ENCODE peak calls at places on chromosomes 1 and 21, in nine cellular contexts. K is activated CD8-positive, alpha-beta memory T cell treated with anti-CD3 and anti-CD28 coated beads for 4 hours; P is osteoblast; Y is CD8-positive, alpha-beta memory T cell; U is activated CD4-positive, alpha-beta T cell treated with anti-CD3 and anti-CD28 coated beads for 24 hours; A is T-helper 2 cell; S is stimulated activated CD4-positive, alpha-beta T cell treated with anti-CD3 and anti-CD28 coated beads, TNF-alpha, amount 100 ng/mL, for 1 hour; H is epithelial cell of esophagus; E is choroid plexus epithelial cell. Q is an unnamed sample.

GRCh38 chr1:20792177-20792576 is 5.1 kb upstream of the HP1BP3 start:
- DNase-seq in Y (no peak), K (no peak), H (no peak), E (peak), U (no peak), S (no peak), A (no peak), P (peak), Q (no peak)

GRCh38 chr1:31576743-31577455 is 584 bp downstream of the TINAGL1 start:
- DNase-seq in H (no peak), A (no peak), S (no peak), U (no peak), Y (no peak), K (no peak), E (no peak), P (peak), Q (no peak)

GRCh38 chr1:84698151-84698651 is 7.9 kb upstream of the SSX2IP start:
- DNase-seq in H (peak), E (peak), U (no peak), K (no peak), A (no peak), Y (no peak), P (peak), S (no peak), Q (no peak)

GRCh38 chr1:198771562-198772153 is 132.8 kb downstream of the PTPRC start:
- DNase-seq in S (no peak), Y (no peak), A (no peak), K (no peak), U (no peak), P (no peak), E (peak), H (peak), Q (peak)

GRCh38 chr1:178407662-178408061 is 89.1 kb downstream of the CLEC20A start:
- DNase-seq in H (no peak), S (no peak), E (no peak), P (no peak), Y (no peak), A (no peak), K (no peak), U (no peak), Q (no peak)

GRCh38 chr1:246117066-246117791 is 389.9 kb downstream of the SMYD3 start:
- DNase-seq in P (peak), U (peak), Y (peak), S (no peak), K (no peak), A (no peak), H (peak), E (peak), Q (peak)

GRCh38 chr21:44496196-44496899 is 41.0 kb downstream of the LRRC3 start:
- DNase-seq in H (no peak), S (no peak), A (no peak), E (no peak), P (no peak), K (no peak), Y (no peak), U (no peak), Q (no peak)

GRCh38 chr1:46171351-46171750 is 3.5 kb upstream of the TSPAN1 start:
- DNase-seq in S (no peak), E (no peak), K (no peak), A (no peak), Y (no peak), P (no peak), U (no peak), H (no peak), Q (no peak)

GRCh38 chr1:115911298-115911697 is 65.0 kb upstream of the SLC22A15 start:
- DNase-seq in K (no peak), S (no peak), H (peak), E (no peak), P (no peak), U (no peak), Y (no peak), A (no peak), Q (no peak)

GRCh38 chr1:115364044-115364775 is 26.2 kb upstream of the NGF start:
- DNase-seq in E (peak), Y (no peak), K (no peak), P (peak), S (no peak), U (no peak), H (no peak), A (no peak), Q (no peak)

GRCh38 chr1:230031131-230031530 is 35.9 kb upstream of the GALNT2 start:
- DNase-seq in E (peak), Y (no peak), K (no peak), P (no peak), U (no peak), H (peak), A (no peak), S (no peak), Q (no peak)

GRCh38 chr1:174877208-174877673 is 122.5 kb upstream of the CACYBP start:
- DNase-seq in A (no peak), H (no peak), P (no peak), S (no peak), E (no peak), Y (no peak), U (no peak), K (no peak), Q (no peak)

GRCh38 chr1:31571340-31572295 is 4.7 kb upstream of the TINAGL1 start:
- DNase-seq in P (peak), S (no peak), Y (no peak), U (no peak), H (no peak), K (no peak), E (no peak), A (no peak), Q (no peak)

GRCh38 chr1:90837420-90837819 is 120.3 kb upstream of the BARHL2 start:
- DNase-seq in U (no peak), A (no peak), K (no peak), S (no peak), E (no peak), H (no peak), P (no peak), Y (no peak), Q (no peak)

GRCh38 chr1:185695299-185695698 is 38.9 kb upstream of the HMCN1 start:
- DNase-seq in P (no peak), K (no peak), Y (peak), S (no peak), U (no peak), A (no peak), E (no peak), H (no peak), Q (no peak)

GRCh38 chr1:118294817-118295486 is 109.9 kb upstream of the SPAG17 start:
- DNase-seq in P (peak), E (peak), H (no peak), U (no peak), K (no peak), S (no peak), A (no peak), Y (no peak), Q (no peak)

GRCh38 chr1:67001682-67002425 is 52.1 kb downstream of the SLC35D1 start:
- DNase-seq in S (no peak), Y (no peak), A (no peak), E (no peak), K (no peak), U (no peak), H (no peak), P (peak), Q (no peak)

GRCh38 chr1:14055442-14056225 is 355.6 kb downstream of the PRDM2 start:
- DNase-seq in Y (no peak), P (no peak), S (no peak), H (peak), K (no peak), A (no peak), U (no peak), E (peak), Q (no peak)

GRCh38 chr1:20483833-20484525 is 2.0 kb downstream of the CAMK2N1 start:
- DNase-seq in H (peak), P (peak), K (no peak), S (no peak), E (no peak), A (no peak), U (no peak), Y (no peak), Q (no peak)

GRCh38 chr1:215156232-215156631 is 73.7 kb downstream of the KCNK2 start:
- DNase-seq in S (no peak), K (no peak), A (no peak), U (no peak), P (no peak), H (no peak), Y (no peak), E (peak), Q (no peak)

GRCh38 chr1:200885564-200886402 is 8.9 kb upstream of the INAVA start:
- DNase-seq in U (no peak), Y (no peak), S (no peak), K (no peak), A (no peak), P (no peak), E (no peak), H (no peak), Q (no peak)

GRCh38 chr1:29671446-29671845 is 435.1 kb downstream of the PTPRU start:
- DNase-seq in H (no peak), Y (no peak), P (no peak), E (no peak), S (no peak), K (no peak), A (no peak), U (no peak), Q (no peak)

GRCh38 chr1:230699716-230700115 is 14.2 kb downstream of the AGT start:
- DNase-seq in Y (no peak), E (no peak), P (no peak), A (no peak), S (no peak), K (no peak), U (no peak), H (no peak), Q (no peak)

GRCh38 chr21:29441651-29442050 is 142.9 kb downstream of the BACH1 start:
- DNase-seq in E (no peak), S (no peak), U (no peak), K (no peak), P (no peak), A (no peak), Y (no peak), H (no peak), Q (no peak)

GRCh38 chr1:180632326-180633088 is 685 bp downstream of the XPR1 start:
- DNase-seq in P (peak), H (peak), K (no peak), S (peak), Y (no peak), E (no peak), U (peak), A (peak), Q (peak)

GRCh38 chr1:162276493-162276892 is 100.2 kb downstream of the SPATA46 start:
- DNase-seq in P (peak), S (no peak), Y (no peak), E (peak), A (no peak), H (peak), K (no peak), U (no peak), Q (no peak)

GRCh38 chr1:162906485-162906884 is 45.5 kb upstream of the CCDC190 start:
- DNase-seq in S (no peak), E (no peak), K (no peak), A (no peak), U (no peak), P (no peak), H (no peak), Y (no peak), Q (no peak)

GRCh38 chr1:99119193-99119592 is 114.5 kb upstream of the PLPPR5 start:
- DNase-seq in K (no peak), E (no peak), U (no peak), A (no peak), H (no peak), Y (no peak), P (no peak), S (no peak), Q (no peak)

GRCh38 chr1:67540733-67541125 is 110.5 kb upstream of the SERBP1 start:
- DNase-seq in Y (no peak), U (no peak), H (peak), A (no peak), P (no peak), E (no peak), K (no peak), S (no peak), Q (no peak)

GRCh38 chr1:14366361-14367018 is 232.0 kb upstream of the KAZN start:
- DNase-seq in P (peak), H (no peak), A (no peak), K (no peak), U (no peak), E (peak), S (no peak), Y (no peak), Q (no peak)

GRCh38 chr1:183417691-183418491 is at the start of gene NMNAT2:
- DNase-seq in P (no peak), U (no peak), E (peak), S (no peak), Y (no peak), A (no peak), K (no peak), H (peak), Q (no peak)

GRCh38 chr1:10979483-10979920 is 33.0 kb upstream of the TARDBP start:
- DNase-seq in E (peak), U (no peak), P (peak), S (no peak), K (no peak), Y (no peak), H (peak), A (no peak), Q (no peak)

GRCh38 chr1:41495171-41495948 is 10.9 kb upstream of the EDN2 start:
- DNase-seq in P (no peak), E (peak), H (peak), K (no peak), A (no peak), S (no peak), U (no peak), Y (no peak), Q (no peak)

GRCh38 chr1:239854956-239855355 is 236.7 kb upstream of the FMN2 start:
- DNase-seq in Y (no peak), E (no peak), U (no peak), K (no peak), P (no peak), A (no peak), H (no peak), S (no peak), Q (no peak)

GRCh38 chr1:64948905-64949833 is 17.2 kb downstream of the JAK1 start:
- DNase-seq in H (peak), Y (no peak), K (no peak), S (no peak), E (peak), P (no peak), A (no peak), U (peak), Q (no peak)

GRCh38 chr1:115534106-115534505 is 107.7 kb upstream of the VANGL1 start:
- DNase-seq in A (no peak), E (no peak), S (no peak), U (no peak), H (no peak), P (no peak), K (no peak), Y (no peak), Q (no peak)

GRCh38 chr1:208475951-208476824 is 232.0 kb upstream of the PLXNA2 start:
- DNase-seq in H (no peak), K (no peak), P (no peak), S (no peak), Y (no peak), E (peak), A (no peak), U (no peak), Q (no peak)

GRCh38 chr1:25001125-25001915 is 71.2 kb upstream of the RUNX3 start:
- DNase-seq in U (no peak), P (peak), K (no peak), E (no peak), S (no peak), H (no peak), A (no peak), Y (no peak), Q (no peak)